ENCODE peak calls at places on chromosomes 11 and 22, in four cellular contexts. One of them, this sample, is unnamed.
A peak's percentile ranks its signal among the peaks of the same experiment; 100 is the strongest.

GRCh38 chr11:122706689-122707088 is 51.2 kb downstream of the UBASH3B start:
- DNase-seq in uterus: no peak
- DNase-seq in endodermal cell: no peak
- DNase-seq in IMR-90: peak; percentile 87
- DNase-seq in this sample: no peak

GRCh38 chr11:19756675-19757475 is 44.2 kb downstream of the NAV2 start:
- DNase-seq in IMR-90: no peak
- DNase-seq in uterus: no peak
- DNase-seq in endodermal cell: no peak
- DNase-seq in this sample: no peak

GRCh38 chr11:111795333-111795985 is 29.3 kb upstream of the PPP2R1B start:
- DNase-seq in endodermal cell: no peak
- DNase-seq in uterus: no peak
- DNase-seq in IMR-90: peak; percentile 82
- DNase-seq in this sample: no peak

GRCh38 chr11:28146123-28146751 is 38.0 kb downstream of the METTL15 start:
- DNase-seq in uterus: no peak
- DNase-seq in endodermal cell: no peak
- DNase-seq in IMR-90: peak; percentile 92
- DNase-seq in this sample: no peak

GRCh38 chr22:36946436-36947158 is 33.2 kb downstream of the CSF2RB start:
- DNase-seq in uterus: no peak
- DNase-seq in endodermal cell: no peak
- DNase-seq in IMR-90: no peak
- DNase-seq in this sample: no peak

GRCh38 chr11:67118059-67118766 is 850 bp upstream of the KDM2A start:
- DNase-seq in endodermal cell: peak; percentile 84
- DNase-seq in IMR-90: no peak
- DNase-seq in uterus: peak; percentile 51
- DNase-seq in this sample: peak; percentile 43

GRCh38 chr11:3609416-3610265 is 32.2 kb downstream of the ART5 start:
- DNase-seq in endodermal cell: peak; percentile 82
- DNase-seq in uterus: no peak
- DNase-seq in IMR-90: peak; percentile 37
- DNase-seq in this sample: no peak

GRCh38 chr11:109123811-109124787 is 297.9 kb upstream of the C11orf87 start:
- DNase-seq in endodermal cell: peak; percentile 85
- DNase-seq in IMR-90: peak; percentile 4
- DNase-seq in uterus: no peak
- DNase-seq in this sample: no peak

GRCh38 chr11:59787816-59788215 is 22.8 kb downstream of the MRPL16 start:
- DNase-seq in uterus: no peak
- DNase-seq in endodermal cell: no peak
- DNase-seq in IMR-90: peak; percentile 73
- DNase-seq in this sample: no peak

GRCh38 chr11:36007127-36007824 is 63.4 kb downstream of the LDLRAD3 start:
- DNase-seq in IMR-90: no peak
- DNase-seq in endodermal cell: no peak
- DNase-seq in uterus: no peak
- DNase-seq in this sample: no peak

GRCh38 chr11:109426442-109426841 is 4.5 kb downstream of the C11orf87 start:
- DNase-seq in endodermal cell: no peak
- DNase-seq in uterus: no peak
- DNase-seq in IMR-90: no peak
- DNase-seq in this sample: no peak

GRCh38 chr22:24589518-24590030 is 3.3 kb downstream of the LRRC75B start:
- DNase-seq in endodermal cell: no peak
- DNase-seq in uterus: no peak
- DNase-seq in IMR-90: no peak
- DNase-seq in this sample: no peak

GRCh38 chr11:10310301-10310841 is 5.5 kb downstream of the ADM start:
- DNase-seq in uterus: no peak
- DNase-seq in IMR-90: peak; percentile 68
- DNase-seq in endodermal cell: peak; percentile 53
- DNase-seq in this sample: no peak

GRCh38 chr11:78094250-78094649 is 14.6 kb upstream of the NDUFC2 start:
- DNase-seq in endodermal cell: no peak
- DNase-seq in uterus: no peak
- DNase-seq in IMR-90: no peak
- DNase-seq in this sample: no peak

GRCh38 chr22:40210814-40211213 is 33.1 kb downstream of the TNRC6B start:
- DNase-seq in endodermal cell: no peak
- DNase-seq in uterus: no peak
- DNase-seq in IMR-90: no peak
- DNase-seq in this sample: no peak

GRCh38 chr22:29195118-29195963 is 10.4 kb upstream of the EMID1 start:
- DNase-seq in uterus: no peak
- DNase-seq in IMR-90: no peak
- DNase-seq in endodermal cell: no peak
- DNase-seq in this sample: no peak

GRCh38 chr22:41603873-41604332 is 14.3 kb upstream of the PMM1 start:
- DNase-seq in endodermal cell: no peak
- DNase-seq in uterus: no peak
- DNase-seq in IMR-90: no peak
- DNase-seq in this sample: no peak

GRCh38 chr11:118622376-118623290 is 15.2 kb downstream of the PHLDB1 start:
- DNase-seq in uterus: peak; percentile 55
- DNase-seq in IMR-90: peak; percentile 69
- DNase-seq in endodermal cell: no peak
- DNase-seq in this sample: no peak

GRCh38 chr11:118321386-118322082 is 17.0 kb downstream of the CD3E start:
- DNase-seq in uterus: no peak
- DNase-seq in IMR-90: no peak
- DNase-seq in endodermal cell: no peak
- DNase-seq in this sample: no peak

GRCh38 chr22:35622132-35622913 is 5.2 kb upstream of the MB start:
- DNase-seq in uterus: peak; percentile 36
- DNase-seq in IMR-90: no peak
- DNase-seq in endodermal cell: peak; percentile 87
- DNase-seq in this sample: peak; percentile 80

GRCh38 chr11:122285021-122285420 is 169.0 kb upstream of the BLID start:
- DNase-seq in uterus: no peak
- DNase-seq in IMR-90: peak; percentile 69
- DNase-seq in endodermal cell: no peak
- DNase-seq in this sample: no peak

GRCh38 chr22:32509045-32509444 is 34.4 kb downstream of the FBXO7 start:
- DNase-seq in endodermal cell: no peak
- DNase-seq in IMR-90: no peak
- DNase-seq in uterus: no peak
- DNase-seq in this sample: no peak

GRCh38 chr11:129731316-129731715 is 84.3 kb upstream of the TMEM45B start:
- DNase-seq in IMR-90: no peak
- DNase-seq in endodermal cell: no peak
- DNase-seq in uterus: no peak
- DNase-seq in this sample: no peak

GRCh38 chr11:112584674-112585073 is 324.0 kb upstream of the PLET1 start:
- DNase-seq in IMR-90: no peak
- DNase-seq in endodermal cell: peak; percentile 79
- DNase-seq in uterus: no peak
- DNase-seq in this sample: no peak

GRCh38 chr22:28016781-28017557 is 97.9 kb upstream of the PITPNB start:
- DNase-seq in endodermal cell: no peak
- DNase-seq in uterus: peak; percentile 15
- DNase-seq in IMR-90: no peak
- DNase-seq in this sample: no peak

GRCh38 chr11:88280673-88281316 is 56.7 kb downstream of the CTSC start:
- DNase-seq in IMR-90: no peak
- DNase-seq in endodermal cell: no peak
- DNase-seq in uterus: no peak
- DNase-seq in this sample: no peak

GRCh38 chr11:63536669-63537292 is at the start of gene PLAAT4:
- DNase-seq in uterus: peak; percentile 52
- DNase-seq in endodermal cell: no peak
- DNase-seq in IMR-90: peak; percentile 58
- DNase-seq in this sample: peak; percentile 20

GRCh38 chr11:15186146-15186545 is 71.4 kb downstream of the INSC start:
- DNase-seq in endodermal cell: no peak
- DNase-seq in IMR-90: no peak
- DNase-seq in uterus: no peak
- DNase-seq in this sample: no peak

GRCh38 chr22:49372111-49372529 is 455.6 kb downstream of the BRD1 start:
- DNase-seq in IMR-90: no peak
- DNase-seq in uterus: no peak
- DNase-seq in endodermal cell: no peak
- DNase-seq in this sample: no peak

GRCh38 chr11:69398529-69399492 is 82.7 kb upstream of the LINC01488 start:
- DNase-seq in endodermal cell: no peak
- DNase-seq in IMR-90: peak; percentile 26
- DNase-seq in uterus: no peak
- DNase-seq in this sample: peak; percentile 55

GRCh38 chr11:75714211-75714610 is 3.4 kb upstream of the MOGAT2 start:
- DNase-seq in uterus: no peak
- DNase-seq in endodermal cell: no peak
- DNase-seq in IMR-90: no peak
- DNase-seq in this sample: no peak

GRCh38 chr11:106456651-106457050 is 379.2 kb downstream of the AASDHPPT start:
- DNase-seq in endodermal cell: no peak
- DNase-seq in uterus: no peak
- DNase-seq in IMR-90: peak; percentile 50
- DNase-seq in this sample: no peak

GRCh38 chr11:68774188-68774585 is 22.9 kb upstream of the TESMIN start:
- DNase-seq in uterus: no peak
- DNase-seq in IMR-90: no peak
- DNase-seq in endodermal cell: no peak
- DNase-seq in this sample: no peak

DNA sequence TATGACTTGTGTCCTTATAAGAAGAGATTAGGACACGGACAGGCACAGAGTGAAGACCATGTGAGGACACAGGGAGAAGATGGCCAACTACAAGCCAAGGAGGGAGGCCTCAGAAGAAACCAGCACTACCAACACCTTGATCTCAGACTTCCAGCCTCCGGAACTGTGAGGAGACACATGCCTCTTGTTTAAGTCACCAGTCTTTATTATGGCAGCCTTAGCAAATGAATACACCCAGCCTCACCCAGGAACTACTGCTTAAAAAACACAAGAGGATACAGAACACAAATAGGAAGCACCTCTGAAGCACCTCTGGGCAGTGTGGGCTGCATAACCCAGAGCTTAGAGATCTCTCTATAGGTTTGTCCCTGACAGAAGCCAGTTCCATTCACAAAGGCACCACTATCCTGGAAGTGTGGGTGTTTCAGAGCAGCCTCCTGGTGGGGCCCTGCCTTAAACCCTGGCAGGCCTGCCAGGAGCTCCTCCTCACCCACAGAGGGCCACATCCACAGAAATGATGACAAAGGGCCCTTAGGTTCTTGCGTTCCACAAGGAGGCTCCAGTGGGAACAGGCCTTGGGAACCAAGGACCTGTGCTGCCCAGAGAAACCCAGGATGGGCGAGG is 58.8 kb downstream of the CHRDL2 start:
- DNase-seq in uterus: peak; percentile 29
- DNase-seq in IMR-90: no peak
- DNase-seq in endodermal cell: peak; percentile 39
- DNase-seq in this sample: no peak
- H3K4me1 ChIP-seq in uterus: peaks cover 7% of the 10 kb centered on the region
- H3K4me1 ChIP-seq in IMR-90: peaks cover 24% of the 10 kb centered on the region
- H3K4me1 ChIP-seq in endodermal cell: no peaks in the 10 kb centered on the region
- H3K4me1 ChIP-seq in this sample: no peaks in the 10 kb centered on the region

GRCh38 chr11:116225784-116226410 is 546.9 kb downstream of the BUD13 start:
- DNase-seq in IMR-90: no peak
- DNase-seq in uterus: no peak
- DNase-seq in endodermal cell: no peak
- DNase-seq in this sample: no peak
- H3K27me3 ChIP-seq in IMR-90: no peaks in the 10 kb centered on the region
- H3K27me3 ChIP-seq in uterus: no peaks in the 10 kb centered on the region
- H3K27me3 ChIP-seq in endodermal cell: no peaks in the 10 kb centered on the region
- H3K27me3 ChIP-seq in this sample: no peaks in the 10 kb centered on the region

DNA sequence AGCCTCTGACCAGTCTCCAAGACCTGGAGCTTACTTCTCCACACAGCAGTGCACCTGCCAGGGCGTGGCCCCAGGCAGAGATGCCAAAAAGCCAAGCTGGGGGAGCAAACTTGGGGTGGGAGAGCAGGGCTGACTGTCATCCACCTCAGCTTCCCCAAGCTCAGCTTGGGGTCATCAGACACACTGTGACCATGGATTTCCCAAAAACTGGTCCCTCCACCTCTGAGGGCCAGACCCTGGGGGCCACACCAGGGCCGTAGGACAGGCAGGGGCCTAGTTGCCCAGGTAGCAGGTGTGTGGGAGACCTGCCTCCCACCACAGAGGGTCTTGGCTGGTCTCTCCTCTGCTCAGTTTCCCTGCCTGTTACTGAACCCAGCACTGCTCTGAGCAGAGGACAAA is 30.6 kb downstream of the ARVCF start:
- DNase-seq in uterus: no peak
- DNase-seq in endodermal cell: no peak
- DNase-seq in IMR-90: no peak
- DNase-seq in this sample: no peak
- H3K4me3 ChIP-seq in uterus: peak overlapping the region; percentile 60
- H3K4me3 ChIP-seq in endodermal cell: peak overlapping the region; percentile 91
- H3K4me3 ChIP-seq in IMR-90: peak overlapping the region; percentile 96
- H3K4me3 ChIP-seq in this sample: peak overlapping the region; percentile 72

GRCh38 chr11:11975201-11976092 is 33.0 kb downstream of the DKK3 start:
- DNase-seq in IMR-90: no peak
- DNase-seq in uterus: no peak
- DNase-seq in endodermal cell: peak; percentile 44
- DNase-seq in this sample: no peak
- H3K4me1 ChIP-seq in IMR-90: peaks cover 62% of the 10 kb centered on the region
- H3K4me1 ChIP-seq in uterus: peaks cover 38% of the 10 kb centered on the region
- H3K4me1 ChIP-seq in endodermal cell: no peaks in the 10 kb centered on the region
- H3K4me1 ChIP-seq in this sample: no peaks in the 10 kb centered on the region

DNA sequence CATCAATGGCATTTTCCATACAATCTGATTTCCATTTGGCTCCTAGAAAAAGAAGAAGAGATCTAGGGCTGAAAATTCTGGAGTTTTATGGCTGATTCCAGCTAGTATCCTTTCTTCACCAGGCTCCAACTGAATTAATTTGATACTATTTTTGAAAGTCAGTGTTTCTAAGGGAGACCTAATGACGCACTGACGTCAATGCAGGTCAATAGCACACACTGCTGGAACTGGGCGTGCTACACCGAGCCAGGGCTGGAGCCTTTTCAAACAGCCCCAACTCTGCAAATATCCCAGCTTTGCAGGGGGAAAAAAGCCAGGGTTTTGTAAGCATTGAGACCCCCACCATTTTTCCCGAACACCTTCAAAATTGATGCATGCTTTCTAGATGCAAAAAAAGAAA is 124.7 kb upstream of the HSD17B12 start:
- DNase-seq in IMR-90: peak; percentile 37
- DNase-seq in uterus: peak; percentile 27
- DNase-seq in endodermal cell: no peak
- DNase-seq in this sample: peak; percentile 16
- H3K27me3 ChIP-seq in IMR-90: peaks cover 63% of the 10 kb centered on the region
- H3K27me3 ChIP-seq in uterus: no peaks in the 10 kb centered on the region
- H3K27me3 ChIP-seq in endodermal cell: peaks cover 8% of the 10 kb centered on the region
- H3K27me3 ChIP-seq in this sample: no peaks in the 10 kb centered on the region

GRCh38 chr22:23565288-23565941 is 14.7 kb downstream of the IGLL1 start:
- DNase-seq in IMR-90: no peak
- DNase-seq in uterus: no peak
- DNase-seq in endodermal cell: peak; percentile 82
- DNase-seq in this sample: no peak
- H3K4me3 ChIP-seq in IMR-90: no peak overlapping the region
- H3K4me3 ChIP-seq in uterus: no peak overlapping the region
- H3K4me3 ChIP-seq in endodermal cell: peak overlapping the region; percentile 81
- H3K4me3 ChIP-seq in this sample: peak overlapping the region; percentile 23

This sample was measured in pancreas.